ENCODE peak calls at places on chromosomes 3 and 15, in seven cellular contexts. One of them, this sample, is unnamed.

GRCh38 chr3:39267631-39268553 is 11.9 kb downstream of the CX3CR1 start:
- DNase-seq in sigmoid colon: no peak
- DNase-seq in GM12878: no peak
- DNase-seq in transverse colon: no peak
- DNase-seq in K562: no peak
- DNase-seq in HepG2: no peak
- DNase-seq in upper lobe of left lung: no peak
- DNase-seq in this sample: no peak

GRCh38 chr15:71364117-71364584 is 248.9 kb downstream of the THSD4 start:
- DNase-seq in upper lobe of left lung: no peak
- DNase-seq in HepG2: no peak
- DNase-seq in transverse colon: peak; percentile 27
- DNase-seq in sigmoid colon: no peak
- DNase-seq in K562: no peak
- DNase-seq in GM12878: no peak
- DNase-seq in this sample: no peak

GRCh38 chr3:127585163-127585812 is 5.2 kb downstream of the TPRA1 start:
- DNase-seq in GM12878: no peak
- DNase-seq in K562: no peak
- DNase-seq in transverse colon: no peak
- DNase-seq in HepG2: no peak
- DNase-seq in sigmoid colon: no peak
- DNase-seq in upper lobe of left lung: no peak
- DNase-seq in this sample: no peak

GRCh38 chr3:161818106-161818505 is 321.5 kb downstream of the OTOL1 start:
- DNase-seq in upper lobe of left lung: no peak
- DNase-seq in HepG2: no peak
- DNase-seq in GM12878: no peak
- DNase-seq in K562: no peak
- DNase-seq in transverse colon: no peak
- DNase-seq in sigmoid colon: no peak
- DNase-seq in this sample: no peak

GRCh38 chr3:71541313-71541712 is 42.2 kb downstream of the FOXP1 start:
- DNase-seq in GM12878: no peak
- DNase-seq in HepG2: no peak
- DNase-seq in K562: no peak
- DNase-seq in sigmoid colon: no peak
- DNase-seq in upper lobe of left lung: no peak
- DNase-seq in transverse colon: no peak
- DNase-seq in this sample: no peak

GRCh38 chr15:96332854-96333193 is 2.3 kb downstream of the NR2F2 start:
- DNase-seq in sigmoid colon: no peak
- DNase-seq in K562: no peak
- DNase-seq in HepG2: no peak
- DNase-seq in upper lobe of left lung: no peak
- DNase-seq in GM12878: no peak
- DNase-seq in transverse colon: no peak
- DNase-seq in this sample: no peak

GRCh38 chr3:107604057-107604802 is 81.5 kb downstream of the BBX start:
- DNase-seq in sigmoid colon: no peak
- DNase-seq in GM12878: no peak
- DNase-seq in HepG2: no peak
- DNase-seq in transverse colon: no peak
- DNase-seq in upper lobe of left lung: no peak
- DNase-seq in K562: no peak
- DNase-seq in this sample: no peak

GRCh38 chr15:57461541-57461940 is 85.2 kb downstream of the CGNL1 start:
- DNase-seq in GM12878: no peak
- DNase-seq in sigmoid colon: no peak
- DNase-seq in upper lobe of left lung: no peak
- DNase-seq in HepG2: no peak
- DNase-seq in K562: no peak
- DNase-seq in transverse colon: no peak
- DNase-seq in this sample: no peak

GRCh38 chr3:45688882-45689786 is at the start of gene SACM1L:
- DNase-seq in HepG2: peak; percentile 96
- DNase-seq in transverse colon: peak; percentile 99
- DNase-seq in K562: peak; percentile 91
- DNase-seq in upper lobe of left lung: peak; percentile 99
- DNase-seq in sigmoid colon: peak; percentile 99
- DNase-seq in GM12878: peak; percentile 99
- DNase-seq in this sample: peak; percentile 98

GRCh38 chr3:128486692-128487537 is 6.1 kb downstream of the GATA2 start:
- DNase-seq in HepG2: no peak
- DNase-seq in K562: no peak
- DNase-seq in transverse colon: no peak
- DNase-seq in sigmoid colon: no peak
- DNase-seq in upper lobe of left lung: peak; percentile 89
- DNase-seq in GM12878: no peak
- DNase-seq in this sample: no peak

GRCh38 chr3:130892759-130893239 is 1.1 kb upstream of the ATP2C1 start:
- DNase-seq in sigmoid colon: peak; percentile 77
- DNase-seq in K562: peak; percentile 41
- DNase-seq in upper lobe of left lung: no peak
- DNase-seq in GM12878: peak; percentile 64
- DNase-seq in transverse colon: peak; percentile 75
- DNase-seq in HepG2: peak; percentile 76
- DNase-seq in this sample: peak; percentile 74

GRCh38 chr3:46659285-46659684 is 34.2 kb downstream of the ALS2CL start:
- DNase-seq in sigmoid colon: peak; percentile 40
- DNase-seq in upper lobe of left lung: no peak
- DNase-seq in transverse colon: no peak
- DNase-seq in GM12878: no peak
- DNase-seq in K562: peak; percentile 6
- DNase-seq in HepG2: no peak
- DNase-seq in this sample: no peak

GRCh38 chr15:86649277-86649676 is 569.6 kb downstream of the AGBL1 start:
- DNase-seq in upper lobe of left lung: no peak
- DNase-seq in GM12878: no peak
- DNase-seq in sigmoid colon: no peak
- DNase-seq in K562: no peak
- DNase-seq in HepG2: no peak
- DNase-seq in transverse colon: no peak
- DNase-seq in this sample: no peak

GRCh38 chr3:38026856-38027255 is 2.6 kb downstream of the PLCD1 start:
- DNase-seq in HepG2: no peak
- DNase-seq in transverse colon: no peak
- DNase-seq in K562: no peak
- DNase-seq in sigmoid colon: no peak
- DNase-seq in GM12878: no peak
- DNase-seq in upper lobe of left lung: no peak
- DNase-seq in this sample: no peak

GRCh38 chr3:142907996-142908395 is 19.1 kb upstream of the PCOLCE2 start:
- DNase-seq in HepG2: no peak
- DNase-seq in sigmoid colon: no peak
- DNase-seq in upper lobe of left lung: no peak
- DNase-seq in GM12878: no peak
- DNase-seq in K562: no peak
- DNase-seq in transverse colon: no peak
- DNase-seq in this sample: no peak

GRCh38 chr3:145183261-145183660 is 977.7 kb downstream of the PLOD2 start:
- DNase-seq in HepG2: no peak
- DNase-seq in upper lobe of left lung: no peak
- DNase-seq in sigmoid colon: no peak
- DNase-seq in transverse colon: no peak
- DNase-seq in GM12878: no peak
- DNase-seq in K562: no peak
- DNase-seq in this sample: no peak

GRCh38 chr3:142444343-142444742 is 3.5 kb downstream of the XRN1 start:
- DNase-seq in GM12878: no peak
- DNase-seq in upper lobe of left lung: no peak
- DNase-seq in transverse colon: no peak
- DNase-seq in HepG2: no peak
- DNase-seq in sigmoid colon: no peak
- DNase-seq in K562: no peak
- DNase-seq in this sample: no peak

GRCh38 chr3:149009732-149010131 is 18.4 kb downstream of the GYG1 start:
- DNase-seq in HepG2: no peak
- DNase-seq in sigmoid colon: no peak
- DNase-seq in K562: no peak
- DNase-seq in GM12878: no peak
- DNase-seq in transverse colon: peak; percentile 30
- DNase-seq in upper lobe of left lung: no peak
- DNase-seq in this sample: no peak

GRCh38 chr15:76964157-76964556 is 30.8 kb upstream of the PSTPIP1 start:
- DNase-seq in K562: no peak
- DNase-seq in transverse colon: no peak
- DNase-seq in upper lobe of left lung: no peak
- DNase-seq in sigmoid colon: no peak
- DNase-seq in HepG2: no peak
- DNase-seq in GM12878: no peak
- DNase-seq in this sample: no peak

GRCh38 chr3:148879256-148879655 is 14.2 kb downstream of the CPA3 start:
- DNase-seq in GM12878: no peak
- DNase-seq in upper lobe of left lung: no peak
- DNase-seq in transverse colon: no peak
- DNase-seq in sigmoid colon: no peak
- DNase-seq in HepG2: no peak
- DNase-seq in K562: no peak
- DNase-seq in this sample: no peak

GRCh38 chr3:2921903-2922302 is 188.3 kb downstream of the IL5RA start:
- DNase-seq in sigmoid colon: no peak
- DNase-seq in GM12878: peak; percentile 24
- DNase-seq in upper lobe of left lung: no peak
- DNase-seq in HepG2: peak; percentile 5
- DNase-seq in K562: no peak
- DNase-seq in transverse colon: no peak
- DNase-seq in this sample: no peak

DNA sequence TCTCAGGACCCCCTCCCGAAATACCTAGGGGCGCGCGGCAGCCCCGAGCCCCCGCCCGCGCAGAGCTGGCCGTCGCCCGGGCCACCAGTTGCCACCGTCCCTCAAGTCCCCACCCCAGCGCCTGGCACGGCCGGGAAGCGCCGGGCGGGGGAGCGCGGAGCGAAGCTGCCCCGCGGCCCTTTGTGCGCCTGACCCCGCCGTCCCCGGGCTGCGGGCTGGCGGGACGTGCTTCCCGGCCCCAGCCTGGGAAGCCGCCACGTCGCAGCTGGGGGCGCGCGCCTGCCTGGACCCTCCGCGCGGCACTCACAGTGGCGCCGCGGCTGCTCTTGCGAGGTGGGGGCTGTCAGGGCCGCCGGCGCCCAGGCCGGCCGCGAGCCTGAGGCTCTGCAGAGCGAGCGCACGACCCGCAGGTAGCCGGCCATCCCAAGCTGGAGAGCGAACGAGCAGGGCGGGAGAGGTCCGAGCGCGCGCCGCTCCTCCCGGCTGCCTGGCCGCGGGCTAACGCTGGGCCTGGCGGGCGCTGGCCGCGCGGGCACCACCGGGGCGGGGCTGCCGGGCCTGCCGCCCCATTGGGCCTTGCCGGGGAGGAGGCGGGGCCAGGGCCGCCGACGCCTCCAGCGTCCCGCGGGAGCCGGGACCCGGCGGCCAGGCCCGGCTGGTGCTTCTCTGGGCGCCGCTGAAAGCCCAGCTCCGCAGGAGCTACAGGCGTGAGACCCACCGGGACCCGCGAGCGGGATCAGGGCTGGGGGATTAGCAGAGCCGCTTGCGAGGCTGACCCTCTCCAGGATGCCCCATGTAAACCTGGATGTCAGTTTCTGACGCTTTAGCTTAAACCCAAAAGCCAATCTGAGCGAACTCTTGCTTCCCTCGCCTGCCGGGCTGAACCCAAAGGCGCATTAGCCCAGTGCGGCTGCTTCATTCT is at the start of gene IDH2:
- DNase-seq in K562: peak; percentile 97
- DNase-seq in GM12878: no peak
- DNase-seq in upper lobe of left lung: peak; percentile 97
- DNase-seq in HepG2: peak; percentile 48
- DNase-seq in transverse colon: peak; percentile 87
- DNase-seq in sigmoid colon: peak; percentile 89
- DNase-seq in this sample: peak; percentile 88
- TF ChIP-seq POLR2A in K562: peak; percentile 67
- TF ChIP-seq POLR2A in GM12878: peak; percentile 91
- TF ChIP-seq POLR2A in upper lobe of left lung: peak; percentile 89
- TF ChIP-seq POLR2A in HepG2: peak; percentile 80
- TF ChIP-seq POLR2A in transverse colon: peak; percentile 79
- TF ChIP-seq POLR2A in sigmoid colon: peak; percentile 76
- TF ChIP-seq POLR2A in this sample: no peak

DNA sequence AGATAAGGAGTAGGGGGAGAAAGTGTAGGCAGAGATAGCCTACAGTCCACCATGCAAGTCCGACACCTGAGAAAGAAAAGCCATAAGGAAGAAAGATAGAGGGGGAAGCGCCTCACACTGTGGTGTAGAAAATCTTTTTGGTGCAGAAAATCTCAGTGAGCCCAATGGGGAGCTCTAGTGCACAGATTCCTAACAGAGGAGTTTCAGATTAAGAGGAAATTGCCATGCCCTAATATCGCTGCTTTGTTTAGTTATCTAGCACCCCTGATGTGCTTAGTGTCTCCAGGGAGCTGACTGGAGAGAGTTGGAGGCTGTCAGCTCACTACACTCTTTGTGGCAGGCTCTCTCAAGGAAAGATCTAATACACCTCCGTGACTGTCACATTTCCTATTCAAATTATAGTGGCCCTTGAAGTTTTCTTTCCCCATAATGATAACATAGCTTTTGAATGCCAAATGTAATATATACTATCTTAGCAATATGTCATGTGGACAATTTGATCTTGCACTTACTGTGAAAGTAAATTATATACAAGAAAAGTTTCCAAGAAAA is 33.7 kb downstream of the CGGBP1 start:
- DNase-seq in HepG2: no peak
- DNase-seq in K562: no peak
- DNase-seq in upper lobe of left lung: no peak
- DNase-seq in transverse colon: no peak
- DNase-seq in GM12878: no peak
- DNase-seq in sigmoid colon: no peak
- DNase-seq in this sample: no peak
- TF ChIP-seq EP300 in HepG2: no peak
- TF ChIP-seq EP300 in K562: no peak
- TF ChIP-seq EP300 in upper lobe of left lung: no peak
- TF ChIP-seq EP300 in transverse colon: no peak
- TF ChIP-seq EP300 in GM12878: no peak
- TF ChIP-seq EP300 in sigmoid colon: no peak
- TF ChIP-seq EP300 in this sample: no peak

DNA sequence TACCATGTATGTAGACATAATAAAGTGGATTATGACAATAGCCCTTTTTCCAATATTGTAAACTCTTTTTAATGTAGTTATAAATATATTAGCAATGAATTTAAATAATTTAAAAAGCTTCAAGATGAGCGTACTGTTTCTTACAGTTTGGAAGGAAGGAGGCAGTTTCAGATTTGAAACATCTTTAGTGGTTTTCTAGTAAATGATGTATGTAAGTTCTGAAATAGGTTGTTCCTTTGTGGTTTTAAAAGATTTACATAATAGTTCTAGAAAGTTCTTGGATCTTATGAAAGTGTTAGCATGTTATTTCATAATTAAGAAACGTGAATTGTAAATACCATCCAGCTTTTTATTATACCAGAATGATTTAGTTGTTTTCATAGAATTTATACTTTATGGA is 16.0 kb downstream of the DNAJC19 start:
- DNase-seq in upper lobe of left lung: no peak
- DNase-seq in transverse colon: no peak
- DNase-seq in K562: no peak
- DNase-seq in GM12878: no peak
- DNase-seq in HepG2: no peak
- DNase-seq in sigmoid colon: no peak
- DNase-seq in this sample: no peak
- TF ChIP-seq POLR2AphosphoS5 in upper lobe of left lung: no peak
- TF ChIP-seq POLR2AphosphoS5 in transverse colon: no peak
- TF ChIP-seq POLR2AphosphoS5 in K562: no peak
- TF ChIP-seq POLR2AphosphoS5 in GM12878: no peak
- TF ChIP-seq POLR2AphosphoS5 in HepG2: no peak
- TF ChIP-seq POLR2AphosphoS5 in sigmoid colon: no peak
- TF ChIP-seq POLR2AphosphoS5 in this sample: no peak

GRCh38 chr3:191391873-191392808 is 61.8 kb upstream of the UTS2B start:
- DNase-seq in sigmoid colon: no peak
- DNase-seq in upper lobe of left lung: no peak
- DNase-seq in K562: no peak
- DNase-seq in HepG2: no peak
- DNase-seq in transverse colon: no peak
- DNase-seq in GM12878: no peak
- DNase-seq in this sample: no peak
- TF ChIP-seq POLR2A in sigmoid colon: no peak
- TF ChIP-seq POLR2A in upper lobe of left lung: no peak
- TF ChIP-seq POLR2A in K562: no peak
- TF ChIP-seq POLR2A in HepG2: no peak
- TF ChIP-seq POLR2A in transverse colon: no peak
- TF ChIP-seq POLR2A in GM12878: no peak
- TF ChIP-seq POLR2A in this sample: no peak